ENCODE peak calls at places on chromosome 11, in five cellular contexts. J is COR-L47; L is stimulated activated CD4-positive, alpha-beta T cell treated with anti-CD3 and anti-CD28 coated beads, Interleukin-1b, Interleukin-23, amount 100 ng/mL, for 24 hours; F is Daoy; S is RWPE1. R is an unnamed sample.

GRCh38 chr11:83521647-83522596 is 235.8 kb upstream of the CCDC90B start:
- DNase-seq in J (peak), L (no peak), F (peak), S (peak), R (no peak)

GRCh38 chr11:13423372-13423771 is 39.6 kb downstream of the BTBD10 start:
- DNase-seq in J (no peak), L (no peak), F (no peak), S (no peak), R (no peak)

GRCh38 chr11:4448995-4449394 is at the start of gene OR52K2:
- DNase-seq in J (no peak), L (no peak), F (no peak), S (no peak), R (no peak)

GRCh38 chr11:35142481-35143207 is 3.7 kb downstream of the CD44 start:
- DNase-seq in J (peak), L (no peak), F (peak), S (peak), R (no peak)

GRCh38 chr11:72816404-72816990 is 2.3 kb downstream of the ATG16L2 start:
- DNase-seq in J (no peak), L (no peak), F (no peak), S (no peak), R (no peak)

GRCh38 chr11:61154528-61154927 is 6.7 kb downstream of the VPS37C start:
- DNase-seq in J (no peak), L (no peak), F (no peak), S (no peak), R (no peak)

GRCh38 chr11:28581286-28582242 is 473.4 kb downstream of the METTL15 start:
- DNase-seq in J (no peak), L (no peak), F (peak), S (no peak), R (no peak)

GRCh38 chr11:76669901-76670474 is 559 bp downstream of the LRRC32 start:
- DNase-seq in J (no peak), L (no peak), F (peak), S (no peak), R (no peak)

R was measured in G401.